ENCODE peak calls at places on chromosomes 6 and 20, in five cellular contexts. One of them, this sample, is unnamed.

GRCh38 chr6:40411881-40412280 is 175.3 kb downstream of the LRFN2 start:
- DNase-seq in MM.1S: no peak
- DNase-seq in GM23338: no peak
- DNase-seq in tibial artery: no peak
- DNase-seq in suprapubic skin: no peak
- DNase-seq in this sample: no peak

GRCh38 chr20:719816-720215 is 44.2 kb upstream of the SCRT2 start:
- DNase-seq in MM.1S: no peak
- DNase-seq in GM23338: no peak
- DNase-seq in tibial artery: no peak
- DNase-seq in suprapubic skin: no peak
- DNase-seq in this sample: no peak

GRCh38 chr6:5759571-5759970 is 247.2 kb downstream of the NRN1 start:
- DNase-seq in MM.1S: no peak
- DNase-seq in GM23338: no peak
- DNase-seq in tibial artery: no peak
- DNase-seq in suprapubic skin: peak
- DNase-seq in this sample: no peak

GRCh38 chr6:170046786-170047626 is 243.9 kb downstream of the DLL1 start:
- DNase-seq in MM.1S: no peak
- DNase-seq in GM23338: no peak
- DNase-seq in tibial artery: peak
- DNase-seq in suprapubic skin: peak
- DNase-seq in this sample: peak

GRCh38 chr6:132333639-132334516 is 67.4 kb downstream of the MOXD1 start:
- DNase-seq in MM.1S: no peak
- DNase-seq in GM23338: peak
- DNase-seq in tibial artery: no peak
- DNase-seq in suprapubic skin: no peak
- DNase-seq in this sample: peak

GRCh38 chr6:146883640-146884531 is 285.1 kb downstream of the ADGB start:
- DNase-seq in MM.1S: no peak
- DNase-seq in GM23338: no peak
- DNase-seq in tibial artery: no peak
- DNase-seq in suprapubic skin: no peak
- DNase-seq in this sample: no peak

GRCh38 chr6:95083506-95083905 is 493.8 kb upstream of the MANEA start:
- DNase-seq in MM.1S: no peak
- DNase-seq in GM23338: no peak
- DNase-seq in tibial artery: peak
- DNase-seq in suprapubic skin: no peak
- DNase-seq in this sample: no peak

GRCh38 chr6:158019416-158019815 is 37.8 kb downstream of the SYNJ2 start:
- DNase-seq in MM.1S: no peak
- DNase-seq in GM23338: no peak
- DNase-seq in tibial artery: peak
- DNase-seq in suprapubic skin: no peak
- DNase-seq in this sample: no peak

GRCh38 chr6:121516331-121516730 is 80.9 kb downstream of the GJA1 start:
- DNase-seq in MM.1S: no peak
- DNase-seq in GM23338: no peak
- DNase-seq in tibial artery: no peak
- DNase-seq in suprapubic skin: no peak
- DNase-seq in this sample: no peak

GRCh38 chr6:35441205-35441604 is 10.9 kb upstream of the FANCE start:
- DNase-seq in MM.1S: no peak
- DNase-seq in GM23338: no peak
- DNase-seq in tibial artery: no peak
- DNase-seq in suprapubic skin: no peak
- DNase-seq in this sample: no peak

GRCh38 chr20:3082306-3082951 is 2.1 kb downstream of the AVP start:
- DNase-seq in MM.1S: no peak
- DNase-seq in GM23338: peak
- DNase-seq in tibial artery: no peak
- DNase-seq in suprapubic skin: no peak
- DNase-seq in this sample: peak

GRCh38 chr20:10651227-10651990 is 22.4 kb downstream of the JAG1 start:
- DNase-seq in MM.1S: no peak
- DNase-seq in GM23338: no peak
- DNase-seq in tibial artery: no peak
- DNase-seq in suprapubic skin: no peak
- DNase-seq in this sample: peak

GRCh38 chr6:111692327-111693164 is 86.9 kb upstream of the TRAF3IP2 start:
- DNase-seq in MM.1S: no peak
- DNase-seq in GM23338: no peak
- DNase-seq in tibial artery: no peak
- DNase-seq in suprapubic skin: no peak
- DNase-seq in this sample: no peak

GRCh38 chr6:129884211-129884610 is 23.1 kb upstream of the TMEM244 start:
- DNase-seq in MM.1S: no peak
- DNase-seq in GM23338: no peak
- DNase-seq in tibial artery: no peak
- DNase-seq in suprapubic skin: no peak
- DNase-seq in this sample: no peak

GRCh38 chr6:12336121-12336971 is 46.2 kb downstream of the EDN1 start:
- DNase-seq in MM.1S: no peak
- DNase-seq in GM23338: no peak
- DNase-seq in tibial artery: no peak
- DNase-seq in suprapubic skin: peak
- DNase-seq in this sample: peak

DNA sequence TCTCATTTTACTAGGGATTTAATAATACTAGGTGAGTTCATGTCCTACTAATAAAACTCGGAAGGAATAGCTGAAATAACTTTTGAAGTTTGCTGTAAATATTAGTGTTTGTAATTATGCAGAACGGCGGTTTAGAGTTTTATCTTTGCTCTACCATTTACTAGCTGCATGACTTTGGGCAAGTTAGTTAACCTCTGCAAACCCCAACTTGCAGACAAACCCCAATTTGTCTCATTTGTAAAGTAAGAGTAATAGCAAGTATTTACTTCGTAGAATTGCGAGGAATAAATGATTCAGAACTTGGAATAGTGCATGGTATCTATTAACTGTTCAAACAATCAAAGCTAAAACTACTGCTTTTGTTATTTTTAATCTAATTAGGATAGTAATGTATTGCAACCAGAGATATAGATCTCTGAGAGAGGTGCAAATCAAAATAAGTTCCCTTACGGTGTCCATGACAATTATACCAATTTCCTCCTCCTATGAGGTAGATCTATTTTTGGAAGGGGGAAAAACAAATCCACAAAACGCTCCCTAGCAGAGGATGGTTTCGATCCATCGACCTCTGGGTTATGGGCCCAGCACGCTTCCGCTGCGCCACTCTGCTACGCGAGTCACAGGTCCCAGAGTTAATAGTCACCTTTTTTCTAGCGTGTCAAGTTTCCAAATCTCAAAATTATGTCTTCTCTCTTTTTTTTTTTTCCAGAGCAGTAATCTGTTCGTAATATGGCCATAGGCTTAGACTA is 35.1 kb upstream of the BTN3A2 start:
- DNase-seq in MM.1S: no peak
- DNase-seq in GM23338: peak
- DNase-seq in tibial artery: no peak
- DNase-seq in suprapubic skin: no peak
- DNase-seq in this sample: peak
- H3K4me3 ChIP-seq in MM.1S: no peak
- H3K4me3 ChIP-seq in GM23338: peak
- H3K4me3 ChIP-seq in tibial artery: no peak
- H3K4me3 ChIP-seq in suprapubic skin: no peak
- H3K4me3 ChIP-seq in this sample: peak

GRCh38 chr6:98838027-98838426 is 3.7 kb downstream of the POU3F2 start:
- DNase-seq in MM.1S: no peak
- DNase-seq in GM23338: no peak
- DNase-seq in tibial artery: no peak
- DNase-seq in suprapubic skin: no peak
- DNase-seq in this sample: no peak

GRCh38 chr6:98836962-98837944 is 2.9 kb downstream of the POU3F2 start:
- DNase-seq in MM.1S: no peak
- DNase-seq in GM23338: no peak
- DNase-seq in tibial artery: no peak
- DNase-seq in suprapubic skin: no peak
- DNase-seq in this sample: no peak

GRCh38 chr6:98834060-98835031 is at the start of gene POU3F2:
- DNase-seq in MM.1S: peak
- DNase-seq in GM23338: peak
- DNase-seq in tibial artery: peak
- DNase-seq in suprapubic skin: peak
- DNase-seq in this sample: peak

GRCh38 chr6:98835149-98836024 is 1.0 kb downstream of the POU3F2 start:
- DNase-seq in MM.1S: peak
- DNase-seq in GM23338: peak
- DNase-seq in tibial artery: no peak
- DNase-seq in suprapubic skin: peak
- DNase-seq in this sample: no peak

DNA sequence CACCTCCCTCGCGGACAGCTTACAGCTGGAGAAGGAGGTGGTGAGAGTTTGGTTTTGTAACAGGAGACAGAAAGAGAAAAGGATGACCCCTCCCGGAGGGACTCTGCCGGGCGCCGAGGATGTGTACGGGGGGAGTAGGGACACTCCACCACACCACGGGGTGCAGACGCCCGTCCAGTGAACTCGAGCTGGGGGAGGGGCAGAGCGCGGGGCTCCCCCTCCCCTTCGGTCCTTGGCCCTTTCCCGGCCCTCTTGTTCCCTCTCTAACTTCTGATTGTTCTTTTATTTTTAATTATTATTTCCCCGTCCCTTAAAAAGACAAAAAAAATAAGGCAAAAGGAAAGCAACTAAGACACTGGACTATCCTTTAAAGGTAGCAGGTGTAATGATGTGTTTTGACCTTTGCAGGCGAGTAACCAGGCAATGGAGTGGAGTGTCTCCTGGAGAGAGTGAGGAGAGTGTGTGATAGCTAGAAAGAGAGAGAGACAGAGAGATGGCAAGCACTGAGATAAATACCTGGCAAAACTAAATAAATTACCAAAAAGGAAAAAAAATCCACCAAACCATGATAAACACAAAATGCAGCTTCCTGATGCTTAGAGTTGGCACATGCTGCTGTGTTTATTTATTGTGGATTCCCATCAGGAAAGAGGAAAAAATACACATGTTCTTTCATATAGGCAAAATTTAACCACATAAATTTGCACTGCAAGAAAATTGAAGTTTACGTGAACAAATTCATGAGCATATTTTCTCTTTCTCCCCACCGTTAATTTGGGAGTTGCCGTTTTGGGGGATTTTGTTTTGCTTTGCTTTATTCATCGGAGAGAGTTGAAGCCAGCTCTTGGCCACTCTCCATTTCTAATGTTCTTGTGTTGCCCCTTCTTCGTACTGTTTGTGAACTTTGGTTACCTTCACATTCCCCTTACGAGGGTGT is 1.9 kb downstream of the POU3F2 start:
- DNase-seq in MM.1S: no peak
- DNase-seq in GM23338: peak
- DNase-seq in tibial artery: no peak
- DNase-seq in suprapubic skin: no peak
- DNase-seq in this sample: no peak
- H3K4me3 ChIP-seq in MM.1S: peak
- H3K4me3 ChIP-seq in GM23338: peak
- H3K4me3 ChIP-seq in tibial artery: peak
- H3K4me3 ChIP-seq in suprapubic skin: peak
- H3K4me3 ChIP-seq in this sample: no peak

DNA sequence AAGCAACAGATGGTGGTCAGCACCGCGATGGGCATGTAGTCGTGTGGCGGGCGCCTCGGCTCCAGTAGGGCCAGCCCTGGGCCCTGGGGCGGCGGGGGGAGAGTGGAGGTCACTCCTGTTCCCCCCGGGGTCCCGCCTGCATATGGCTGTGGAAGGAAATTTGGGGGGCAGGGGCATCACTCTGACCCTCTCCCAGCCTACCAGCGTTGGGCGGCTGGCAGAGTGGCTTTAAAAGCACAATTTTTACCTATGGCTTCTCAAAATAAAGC is 2.2 kb downstream of the PRRT1 start:
- DNase-seq in MM.1S: no peak
- DNase-seq in GM23338: no peak
- DNase-seq in tibial artery: no peak
- DNase-seq in suprapubic skin: no peak
- DNase-seq in this sample: no peak
- H3K4me3 ChIP-seq in MM.1S: no peak
- H3K4me3 ChIP-seq in GM23338: peak
- H3K4me3 ChIP-seq in tibial artery: no peak
- H3K4me3 ChIP-seq in suprapubic skin: peak
- H3K4me3 ChIP-seq in this sample: no peak

GRCh38 chr20:63893999-63894357 is 948 bp upstream of the DNAJC5 start:
- DNase-seq in MM.1S: no peak
- DNase-seq in GM23338: no peak
- DNase-seq in tibial artery: no peak
- DNase-seq in suprapubic skin: no peak
- DNase-seq in this sample: peak
- H3K4me3 ChIP-seq in MM.1S: no peak
- H3K4me3 ChIP-seq in GM23338: peak
- H3K4me3 ChIP-seq in tibial artery: peak
- H3K4me3 ChIP-seq in suprapubic skin: peak
- H3K4me3 ChIP-seq in this sample: peak

GRCh38 chr6:156175433-156175832 is 601.7 kb upstream of the ARID1B start:
- DNase-seq in MM.1S: no peak
- DNase-seq in GM23338: no peak
- DNase-seq in tibial artery: no peak
- DNase-seq in suprapubic skin: no peak
- DNase-seq in this sample: no peak
- H3K4me3 ChIP-seq in MM.1S: no peak
- H3K4me3 ChIP-seq in GM23338: no peak
- H3K4me3 ChIP-seq in tibial artery: no peak
- H3K4me3 ChIP-seq in suprapubic skin: no peak
- H3K4me3 ChIP-seq in this sample: no peak

GRCh38 chr20:63330084-63330760 is 30.9 kb downstream of the CHRNA4 start:
- DNase-seq in MM.1S: no peak
- DNase-seq in GM23338: no peak
- DNase-seq in tibial artery: no peak
- DNase-seq in suprapubic skin: no peak
- DNase-seq in this sample: no peak

GRCh38 chr20:63328026-63328700 is 33.0 kb downstream of the CHRNA4 start:
- DNase-seq in MM.1S: no peak
- DNase-seq in GM23338: no peak
- DNase-seq in tibial artery: no peak
- DNase-seq in suprapubic skin: no peak
- DNase-seq in this sample: no peak

GRCh38 chr20:63328716-63329275 is 32.4 kb downstream of the CHRNA4 start:
- DNase-seq in MM.1S: no peak
- DNase-seq in GM23338: no peak
- DNase-seq in tibial artery: no peak
- DNase-seq in suprapubic skin: no peak
- DNase-seq in this sample: no peak

GRCh38 chr20:63330940-63331339 is 30.2 kb downstream of the CHRNA4 start:
- DNase-seq in MM.1S: no peak
- DNase-seq in GM23338: peak
- DNase-seq in tibial artery: no peak
- DNase-seq in suprapubic skin: no peak
- DNase-seq in this sample: no peak

GRCh38 chr20:63329331-63330083 is 31.6 kb downstream of the CHRNA4 start:
- DNase-seq in MM.1S: no peak
- DNase-seq in GM23338: no peak
- DNase-seq in tibial artery: no peak
- DNase-seq in suprapubic skin: no peak
- DNase-seq in this sample: no peak
- H3K4me3 ChIP-seq in MM.1S: no peak
- H3K4me3 ChIP-seq in GM23338: no peak
- H3K4me3 ChIP-seq in tibial artery: no peak
- H3K4me3 ChIP-seq in suprapubic skin: no peak
- H3K4me3 ChIP-seq in this sample: no peak